ENCODE peak calls at places on chromosomes 12 and 14, in six cellular contexts. V, P, B, M, Z and G are unnamed samples.

GRCh38 chr14:47191693-47192092 is 483.7 kb downstream of the MDGA2 start:
- DNase-seq in P (no peak), B (no peak), Z (no peak), V (no peak), M (no peak), G (no peak)

GRCh38 chr12:12244341-12244740 is 22.5 kb downstream of the LRP6 start:
- DNase-seq in P (no peak), M (no peak), V (no peak), Z (no peak), B (no peak), G (no peak)

GRCh38 chr14:21268612-21269251 is 510 bp downstream of the HNRNPC start:
- DNase-seq in B (peak; percentile 78), Z (peak; percentile 87), P (peak; percentile 23), V (peak; percentile 45), M (no peak), G (peak; percentile 53)

GRCh38 chr12:89575405-89575804 is 49.6 kb upstream of the POC1B start:
- DNase-seq in Z (no peak), P (no peak), B (no peak), M (no peak), V (no peak), G (no peak)

GRCh38 chr14:92586001-92586947 is 72.7 kb downstream of the RIN3 start:
- DNase-seq in P (peak; percentile 32), M (no peak), Z (peak; percentile 52), V (peak; percentile 51), B (no peak), G (no peak)

GRCh38 chr12:97939141-97939540 is 476.5 kb downstream of the RMST start:
- DNase-seq in M (no peak), Z (no peak), B (no peak), P (no peak), V (no peak), G (no peak)

GRCh38 chr12:21169878-21170472 is 39.0 kb downstream of the SLCO1B1 start:
- DNase-seq in V (no peak), B (peak; percentile 62), M (no peak), Z (peak; percentile 64), P (no peak), G (peak; percentile 68)

GRCh38 chr12:52258335-52258901 is 16.0 kb upstream of the KRT86 start:
- DNase-seq in B (no peak), M (peak; percentile 73), P (no peak), V (no peak), Z (peak; percentile 50), G (peak; percentile 56)

DNA sequence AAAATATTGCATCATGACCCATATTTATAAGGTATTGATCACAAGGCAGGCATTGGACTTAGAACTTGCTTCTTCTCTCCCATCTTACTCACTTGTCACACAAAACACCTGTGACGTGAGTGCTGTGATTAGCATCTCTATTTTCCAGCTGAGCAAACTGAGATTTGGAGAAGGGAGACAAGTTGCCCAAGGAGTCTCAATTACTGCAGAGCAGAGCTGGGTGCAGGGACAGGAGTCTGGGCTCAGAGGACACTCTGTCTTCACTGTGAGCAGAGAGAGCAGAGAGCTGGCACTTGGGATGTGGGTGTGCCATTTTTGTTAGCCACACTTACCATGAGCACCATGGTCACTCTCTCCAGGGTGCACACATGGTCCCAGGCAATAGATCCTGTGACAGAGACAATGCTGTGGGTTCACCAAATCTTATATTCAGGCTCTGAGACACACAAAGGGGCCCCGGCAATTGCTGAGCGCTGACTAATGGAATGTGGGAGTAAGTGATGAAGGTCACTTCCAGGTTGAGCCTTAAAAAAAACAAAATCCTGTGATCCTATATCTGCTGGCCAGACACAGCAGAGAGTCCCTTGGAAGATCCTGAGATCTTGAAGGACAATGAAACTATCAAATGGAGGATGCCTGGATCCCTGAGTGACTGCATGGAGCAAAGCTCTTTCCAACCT is 113.3 kb upstream of the MED13L start:
- DNase-seq in B (no peak), P (no peak), M (no peak), V (no peak), Z (no peak), G (no peak)
- H3K4me1 ChIP-seq in B (no peaks in the 10 kb centered on the region), P (no peaks in the 10 kb centered on the region), M (no peaks in the 10 kb centered on the region), V (peaks cover 28% of the 10 kb centered on the region), Z (no peaks in the 10 kb centered on the region), G (no peaks in the 10 kb centered on the region)

DNA sequence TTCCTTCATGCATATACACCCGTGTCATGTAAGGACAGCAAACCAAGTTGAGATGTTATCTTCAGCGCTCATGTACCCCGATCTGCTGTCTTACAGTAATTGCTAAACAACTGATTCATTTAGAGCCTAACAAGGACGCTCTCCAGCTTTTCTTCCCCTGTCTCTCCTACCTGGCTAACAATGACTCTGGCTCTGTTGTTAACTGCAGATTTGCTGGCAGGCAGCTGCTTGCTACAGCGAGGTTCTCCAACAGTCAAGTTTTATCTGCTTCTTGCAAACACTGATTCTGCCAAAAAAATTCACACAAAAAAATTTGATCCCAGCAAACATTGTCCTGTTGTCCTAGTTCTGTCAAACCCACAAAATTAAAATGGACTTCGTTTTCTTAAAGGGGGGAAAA is 101.6 kb downstream of the OTX2 start:
- DNase-seq in Z (no peak), P (no peak), M (no peak), B (no peak), V (no peak), G (no peak)
- H3K4me3 ChIP-seq in Z (no peak overlapping the region), P (no peak overlapping the region), M (no peak overlapping the region), B (no peak overlapping the region), V (no peak overlapping the region), G (no peak overlapping the region)

GRCh38 chr14:71583246-71583645 is 349.0 kb upstream of the RGS6 start:
- DNase-seq in P (no peak), M (no peak), V (no peak), Z (no peak), B (no peak), G (no peak)
- H3K4me1 ChIP-seq in P (no peaks in the 10 kb centered on the region), M (no peaks in the 10 kb centered on the region), V (peaks cover 60% of the 10 kb centered on the region), Z (peaks cover 11% of the 10 kb centered on the region), B (no peaks in the 10 kb centered on the region), G (peaks cover 49% of the 10 kb centered on the region)

DNA sequence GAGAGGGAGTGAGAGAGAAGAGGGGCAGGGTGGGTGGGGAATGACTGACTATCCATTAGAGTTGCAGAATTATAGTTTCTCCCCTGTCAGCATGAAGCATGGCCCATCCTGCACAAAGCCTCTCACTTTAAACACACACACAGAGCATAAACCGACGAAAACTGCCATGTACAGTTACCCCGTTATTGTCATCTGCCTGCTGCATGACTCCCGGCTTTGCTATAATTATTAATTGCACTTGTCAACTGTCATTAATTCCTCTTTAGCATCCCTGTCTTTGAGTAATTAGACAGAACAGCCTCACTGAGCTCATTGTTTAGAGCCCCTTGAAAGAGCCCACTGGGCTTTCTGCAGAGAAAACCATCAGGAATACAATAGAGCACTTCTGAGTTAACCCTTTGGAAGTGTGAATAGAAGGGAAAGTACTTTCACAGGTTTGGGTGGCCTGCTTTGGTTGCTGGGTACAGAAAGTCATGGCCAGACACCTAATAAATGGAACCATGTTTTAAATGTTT is 307.2 kb upstream of the SOX5 start:
- DNase-seq in B (no peak), V (no peak), P (no peak), M (no peak), Z (no peak), G (no peak)
- H3K4me3 ChIP-seq in B (no peak overlapping the region), V (no peak overlapping the region), P (no peak overlapping the region), M (no peak overlapping the region), Z (no peak overlapping the region), G (no peak overlapping the region)

GRCh38 chr14:78697341-78697740 is 527.2 kb downstream of the NRXN3 start:
- DNase-seq in B (peak; percentile 7), P (no peak), M (no peak), Z (peak; percentile 20), V (no peak), G (no peak)
- H3K4me1 ChIP-seq in B (no peaks in the 10 kb centered on the region), P (no peaks in the 10 kb centered on the region), M (no peaks in the 10 kb centered on the region), Z (no peaks in the 10 kb centered on the region), V (peaks cover 7% of the 10 kb centered on the region), G (no peaks in the 10 kb centered on the region)

DNA sequence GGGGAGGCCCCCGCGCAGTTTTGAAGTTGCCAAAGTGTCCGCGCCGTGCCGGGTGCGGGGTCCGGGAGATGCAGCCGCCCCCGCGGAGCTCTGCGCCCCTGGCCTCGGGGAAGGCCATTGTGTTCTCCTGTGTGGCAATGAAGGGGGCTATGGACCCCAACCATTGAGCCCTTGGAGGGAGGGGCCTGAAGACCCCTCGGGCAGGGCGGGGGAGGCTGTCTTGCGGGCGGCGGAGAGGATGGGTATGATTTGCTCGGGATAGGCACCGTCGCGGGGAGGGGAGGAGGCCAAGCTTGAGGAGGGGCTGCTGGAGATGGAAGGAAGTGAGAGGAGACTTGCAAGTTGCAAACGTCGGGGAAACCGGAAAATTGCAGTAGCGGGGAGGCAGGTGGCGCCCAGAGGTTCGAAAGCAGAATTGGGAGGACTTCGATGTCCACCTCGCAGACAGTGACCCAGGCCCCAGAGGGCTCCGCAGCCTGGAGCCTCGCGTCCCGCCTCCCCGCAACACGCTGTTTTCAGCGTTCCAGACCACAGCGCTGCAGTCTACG is 25.4 kb downstream of the BCL11B start:
- DNase-seq in V (no peak), M (no peak), B (no peak), P (no peak), Z (no peak), G (no peak)
- H3K4me3 ChIP-seq in V (no peak overlapping the region), M (no peak overlapping the region), B (no peak overlapping the region), P (peak overlapping the region; percentile 6), Z (peak overlapping the region; percentile 65), G (no peak overlapping the region)

DNA sequence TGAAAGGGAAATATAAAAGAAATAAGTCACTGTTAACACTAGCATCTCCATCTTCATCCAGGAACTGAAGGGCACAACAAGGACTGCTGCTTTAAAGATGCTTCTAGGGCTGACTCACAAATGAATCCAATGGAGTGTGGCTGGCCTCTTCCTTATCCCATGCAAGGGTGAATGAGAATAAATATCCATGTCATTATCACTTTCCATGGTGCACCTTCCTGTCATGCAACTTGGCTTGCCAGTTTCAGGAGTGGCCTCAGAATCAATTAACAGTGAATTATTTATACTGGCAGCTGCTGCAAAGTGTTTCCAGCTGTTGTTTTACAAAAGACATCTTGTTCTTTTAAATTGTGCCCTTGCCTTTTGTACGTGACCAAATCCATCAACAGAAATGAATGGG is 499.3 kb upstream of the TMEM132C start:
- DNase-seq in V (no peak), P (no peak), M (no peak), Z (no peak), B (no peak), G (no peak)
- H3K4me1 ChIP-seq in V (no peaks in the 10 kb centered on the region), P (no peaks in the 10 kb centered on the region), M (no peaks in the 10 kb centered on the region), Z (no peaks in the 10 kb centered on the region), B (no peaks in the 10 kb centered on the region), G (no peaks in the 10 kb centered on the region)

GRCh38 chr14:58875613-58876012 is 237.9 kb downstream of the DACT1 start:
- DNase-seq in M (no peak), B (no peak), V (no peak), P (no peak), Z (no peak), G (no peak)
- H3K4me3 ChIP-seq in M (no peak overlapping the region), B (no peak overlapping the region), V (no peak overlapping the region), P (no peak overlapping the region), Z (no peak overlapping the region), G (no peak overlapping the region)

GRCh38 chr12:108518101-108518715 is 3.1 kb downstream of the FICD start:
- DNase-seq in V (no peak), Z (no peak), B (no peak), P (no peak), M (no peak), G (no peak)
- H3K4me1 ChIP-seq in V (peaks cover 22% of the 10 kb centered on the region), Z (peaks cover 6% of the 10 kb centered on the region), B (peaks cover 9% of the 10 kb centered on the region), P (no peaks in the 10 kb centered on the region), M (no peaks in the 10 kb centered on the region), G (no peaks in the 10 kb centered on the region)